ENCODE peak calls at places on chromosomes 12 and 14, in eight cellular contexts. One of them, this sample, is unnamed.

GRCh38 chr12:98559666-98560065 is 33.8 kb upstream of the SLC25A3 start:
- DNase-seq in stimulated activated CD8-positive, alpha-beta memory T cell treated with anti-CD3 and anti-CD28 coated beads, Interleukin-15, amount 100 ng/mL, for 48 hours: no peak
- DNase-seq in posterior vena cava: no peak
- DNase-seq in hypothalamus: no peak
- DNase-seq in H54: no peak
- DNase-seq in Caki2: no peak
- DNase-seq in stimulated activated naive CD8-positive, alpha-beta T cell treated with anti-CD3 and anti-CD28 coated beads, Interleukin-15, amount 100 ng/mL, for 72 hours: no peak
- DNase-seq in GM04504: no peak
- DNase-seq in this sample: no peak

GRCh38 chr12:108638141-108638823 is 4.6 kb upstream of the SELPLG start:
- DNase-seq in GM04504: no peak
- DNase-seq in hypothalamus: peak; percentile 74
- DNase-seq in posterior vena cava: no peak
- DNase-seq in stimulated activated CD8-positive, alpha-beta memory T cell treated with anti-CD3 and anti-CD28 coated beads, Interleukin-15, amount 100 ng/mL, for 48 hours: no peak
- DNase-seq in stimulated activated naive CD8-positive, alpha-beta T cell treated with anti-CD3 and anti-CD28 coated beads, Interleukin-15, amount 100 ng/mL, for 72 hours: no peak
- DNase-seq in Caki2: no peak
- DNase-seq in H54: no peak
- DNase-seq in this sample: peak; percentile 85

GRCh38 chr12:102956738-102957338 is 636 bp upstream of the ASCL1 start:
- DNase-seq in Caki2: no peak
- DNase-seq in posterior vena cava: no peak
- DNase-seq in stimulated activated CD8-positive, alpha-beta memory T cell treated with anti-CD3 and anti-CD28 coated beads, Interleukin-15, amount 100 ng/mL, for 48 hours: no peak
- DNase-seq in GM04504: no peak
- DNase-seq in H54: no peak
- DNase-seq in hypothalamus: no peak
- DNase-seq in stimulated activated naive CD8-positive, alpha-beta T cell treated with anti-CD3 and anti-CD28 coated beads, Interleukin-15, amount 100 ng/mL, for 72 hours: no peak
- DNase-seq in this sample: no peak

GRCh38 chr14:91417134-91417982 is at the start of gene CCDC88C:
- DNase-seq in GM04504: no peak
- DNase-seq in posterior vena cava: peak; percentile 85
- DNase-seq in stimulated activated CD8-positive, alpha-beta memory T cell treated with anti-CD3 and anti-CD28 coated beads, Interleukin-15, amount 100 ng/mL, for 48 hours: peak; percentile 57
- DNase-seq in hypothalamus: peak; percentile 26
- DNase-seq in Caki2: peak; percentile 49
- DNase-seq in H54: no peak
- DNase-seq in stimulated activated naive CD8-positive, alpha-beta T cell treated with anti-CD3 and anti-CD28 coated beads, Interleukin-15, amount 100 ng/mL, for 72 hours: peak; percentile 74
- DNase-seq in this sample: no peak

GRCh38 chr12:90013409-90013808 is 304.8 kb upstream of the ATP2B1 start:
- DNase-seq in GM04504: no peak
- DNase-seq in stimulated activated CD8-positive, alpha-beta memory T cell treated with anti-CD3 and anti-CD28 coated beads, Interleukin-15, amount 100 ng/mL, for 48 hours: no peak
- DNase-seq in hypothalamus: no peak
- DNase-seq in Caki2: no peak
- DNase-seq in H54: no peak
- DNase-seq in stimulated activated naive CD8-positive, alpha-beta T cell treated with anti-CD3 and anti-CD28 coated beads, Interleukin-15, amount 100 ng/mL, for 72 hours: no peak
- DNase-seq in posterior vena cava: no peak
- DNase-seq in this sample: no peak

GRCh38 chr14:64504310-64504896 is at the start of gene ZBTB1:
- DNase-seq in H54: peak; percentile 50
- DNase-seq in stimulated activated CD8-positive, alpha-beta memory T cell treated with anti-CD3 and anti-CD28 coated beads, Interleukin-15, amount 100 ng/mL, for 48 hours: peak; percentile 86
- DNase-seq in Caki2: peak; percentile 85
- DNase-seq in hypothalamus: peak; percentile 72
- DNase-seq in GM04504: peak; percentile 68
- DNase-seq in posterior vena cava: peak; percentile 96
- DNase-seq in stimulated activated naive CD8-positive, alpha-beta T cell treated with anti-CD3 and anti-CD28 coated beads, Interleukin-15, amount 100 ng/mL, for 72 hours: peak; percentile 94
- DNase-seq in this sample: peak; percentile 93

GRCh38 chr14:103889313-103890051 is 38.8 kb upstream of the TDRD9 start:
- DNase-seq in H54: peak; percentile 88
- DNase-seq in Caki2: peak; percentile 68
- DNase-seq in stimulated activated CD8-positive, alpha-beta memory T cell treated with anti-CD3 and anti-CD28 coated beads, Interleukin-15, amount 100 ng/mL, for 48 hours: no peak
- DNase-seq in posterior vena cava: no peak
- DNase-seq in GM04504: no peak
- DNase-seq in stimulated activated naive CD8-positive, alpha-beta T cell treated with anti-CD3 and anti-CD28 coated beads, Interleukin-15, amount 100 ng/mL, for 72 hours: no peak
- DNase-seq in hypothalamus: no peak
- DNase-seq in this sample: no peak

GRCh38 chr12:66901136-66901932 is 222.5 kb upstream of the GRIP1 start:
- DNase-seq in stimulated activated CD8-positive, alpha-beta memory T cell treated with anti-CD3 and anti-CD28 coated beads, Interleukin-15, amount 100 ng/mL, for 48 hours: no peak
- DNase-seq in GM04504: no peak
- DNase-seq in H54: no peak
- DNase-seq in hypothalamus: no peak
- DNase-seq in Caki2: no peak
- DNase-seq in posterior vena cava: no peak
- DNase-seq in stimulated activated naive CD8-positive, alpha-beta T cell treated with anti-CD3 and anti-CD28 coated beads, Interleukin-15, amount 100 ng/mL, for 72 hours: peak; percentile 11
- DNase-seq in this sample: no peak

GRCh38 chr12:52307836-52308806 is 13.1 kb downstream of the KRT83 start:
- DNase-seq in GM04504: no peak
- DNase-seq in Caki2: no peak
- DNase-seq in stimulated activated naive CD8-positive, alpha-beta T cell treated with anti-CD3 and anti-CD28 coated beads, Interleukin-15, amount 100 ng/mL, for 72 hours: peak; percentile 51
- DNase-seq in hypothalamus: peak; percentile 55
- DNase-seq in H54: no peak
- DNase-seq in posterior vena cava: peak; percentile 84
- DNase-seq in stimulated activated CD8-positive, alpha-beta memory T cell treated with anti-CD3 and anti-CD28 coated beads, Interleukin-15, amount 100 ng/mL, for 48 hours: peak; percentile 34
- DNase-seq in this sample: peak; percentile 60

GRCh38 chr12:110743571-110744093 is 941 bp upstream of the PPP1CC start:
- DNase-seq in posterior vena cava: no peak
- DNase-seq in GM04504: no peak
- DNase-seq in H54: no peak
- DNase-seq in Caki2: no peak
- DNase-seq in hypothalamus: no peak
- DNase-seq in stimulated activated CD8-positive, alpha-beta memory T cell treated with anti-CD3 and anti-CD28 coated beads, Interleukin-15, amount 100 ng/mL, for 48 hours: no peak
- DNase-seq in stimulated activated naive CD8-positive, alpha-beta T cell treated with anti-CD3 and anti-CD28 coated beads, Interleukin-15, amount 100 ng/mL, for 72 hours: no peak
- DNase-seq in this sample: peak; percentile 79

GRCh38 chr12:22481557-22482104 is 62.7 kb downstream of the C2CD5 start:
- DNase-seq in Caki2: no peak
- DNase-seq in posterior vena cava: no peak
- DNase-seq in GM04504: no peak
- DNase-seq in stimulated activated CD8-positive, alpha-beta memory T cell treated with anti-CD3 and anti-CD28 coated beads, Interleukin-15, amount 100 ng/mL, for 48 hours: no peak
- DNase-seq in stimulated activated naive CD8-positive, alpha-beta T cell treated with anti-CD3 and anti-CD28 coated beads, Interleukin-15, amount 100 ng/mL, for 72 hours: no peak
- DNase-seq in H54: no peak
- DNase-seq in hypothalamus: no peak
- DNase-seq in this sample: no peak

GRCh38 chr14:33903369-33903768 is 47.5 kb downstream of the EGLN3 start:
- DNase-seq in Caki2: no peak
- DNase-seq in H54: no peak
- DNase-seq in GM04504: no peak
- DNase-seq in hypothalamus: no peak
- DNase-seq in posterior vena cava: no peak
- DNase-seq in stimulated activated CD8-positive, alpha-beta memory T cell treated with anti-CD3 and anti-CD28 coated beads, Interleukin-15, amount 100 ng/mL, for 48 hours: no peak
- DNase-seq in stimulated activated naive CD8-positive, alpha-beta T cell treated with anti-CD3 and anti-CD28 coated beads, Interleukin-15, amount 100 ng/mL, for 72 hours: no peak
- DNase-seq in this sample: no peak

GRCh38 chr12:57731411-57732080 is 7.0 kb downstream of the AGAP2 start:
- DNase-seq in hypothalamus: no peak
- DNase-seq in posterior vena cava: no peak
- DNase-seq in H54: no peak
- DNase-seq in stimulated activated naive CD8-positive, alpha-beta T cell treated with anti-CD3 and anti-CD28 coated beads, Interleukin-15, amount 100 ng/mL, for 72 hours: no peak
- DNase-seq in Caki2: no peak
- DNase-seq in stimulated activated CD8-positive, alpha-beta memory T cell treated with anti-CD3 and anti-CD28 coated beads, Interleukin-15, amount 100 ng/mL, for 48 hours: no peak
- DNase-seq in GM04504: no peak
- DNase-seq in this sample: no peak

GRCh38 chr12:43807361-43807760 is 1.2 kb upstream of the TWF1 start:
- DNase-seq in Caki2: no peak
- DNase-seq in stimulated activated naive CD8-positive, alpha-beta T cell treated with anti-CD3 and anti-CD28 coated beads, Interleukin-15, amount 100 ng/mL, for 72 hours: no peak
- DNase-seq in GM04504: no peak
- DNase-seq in posterior vena cava: no peak
- DNase-seq in H54: no peak
- DNase-seq in stimulated activated CD8-positive, alpha-beta memory T cell treated with anti-CD3 and anti-CD28 coated beads, Interleukin-15, amount 100 ng/mL, for 48 hours: no peak
- DNase-seq in hypothalamus: no peak
- DNase-seq in this sample: no peak

GRCh38 chr12:18281941-18282340 is 20.6 kb downstream of the PIK3C2G start:
- DNase-seq in Caki2: no peak
- DNase-seq in stimulated activated CD8-positive, alpha-beta memory T cell treated with anti-CD3 and anti-CD28 coated beads, Interleukin-15, amount 100 ng/mL, for 48 hours: no peak
- DNase-seq in stimulated activated naive CD8-positive, alpha-beta T cell treated with anti-CD3 and anti-CD28 coated beads, Interleukin-15, amount 100 ng/mL, for 72 hours: no peak
- DNase-seq in H54: no peak
- DNase-seq in GM04504: no peak
- DNase-seq in posterior vena cava: no peak
- DNase-seq in hypothalamus: no peak
- DNase-seq in this sample: no peak

GRCh38 chr14:101499513-101499912 is 61.8 kb upstream of the DIO3 start:
- DNase-seq in hypothalamus: no peak
- DNase-seq in stimulated activated naive CD8-positive, alpha-beta T cell treated with anti-CD3 and anti-CD28 coated beads, Interleukin-15, amount 100 ng/mL, for 72 hours: no peak
- DNase-seq in Caki2: no peak
- DNase-seq in posterior vena cava: peak; percentile 64
- DNase-seq in stimulated activated CD8-positive, alpha-beta memory T cell treated with anti-CD3 and anti-CD28 coated beads, Interleukin-15, amount 100 ng/mL, for 48 hours: no peak
- DNase-seq in GM04504: no peak
- DNase-seq in H54: no peak
- DNase-seq in this sample: peak; percentile 50

GRCh38 chr12:123427036-123427769 is 9.3 kb downstream of the RILPL2 start:
- DNase-seq in stimulated activated naive CD8-positive, alpha-beta T cell treated with anti-CD3 and anti-CD28 coated beads, Interleukin-15, amount 100 ng/mL, for 72 hours: peak; percentile 31
- DNase-seq in GM04504: no peak
- DNase-seq in stimulated activated CD8-positive, alpha-beta memory T cell treated with anti-CD3 and anti-CD28 coated beads, Interleukin-15, amount 100 ng/mL, for 48 hours: no peak
- DNase-seq in hypothalamus: no peak
- DNase-seq in Caki2: no peak
- DNase-seq in H54: no peak
- DNase-seq in posterior vena cava: no peak
- DNase-seq in this sample: no peak

GRCh38 chr14:92906823-92907222 is 16.1 kb upstream of the CHGA start:
- DNase-seq in Caki2: no peak
- DNase-seq in stimulated activated CD8-positive, alpha-beta memory T cell treated with anti-CD3 and anti-CD28 coated beads, Interleukin-15, amount 100 ng/mL, for 48 hours: no peak
- DNase-seq in posterior vena cava: no peak
- DNase-seq in GM04504: no peak
- DNase-seq in H54: no peak
- DNase-seq in hypothalamus: no peak
- DNase-seq in stimulated activated naive CD8-positive, alpha-beta T cell treated with anti-CD3 and anti-CD28 coated beads, Interleukin-15, amount 100 ng/mL, for 72 hours: no peak
- DNase-seq in this sample: no peak

GRCh38 chr14:101231828-101232227 is 328.3 kb upstream of the RTL1 start:
- DNase-seq in posterior vena cava: peak; percentile 25
- DNase-seq in Caki2: no peak
- DNase-seq in stimulated activated naive CD8-positive, alpha-beta T cell treated with anti-CD3 and anti-CD28 coated beads, Interleukin-15, amount 100 ng/mL, for 72 hours: no peak
- DNase-seq in stimulated activated CD8-positive, alpha-beta memory T cell treated with anti-CD3 and anti-CD28 coated beads, Interleukin-15, amount 100 ng/mL, for 48 hours: no peak
- DNase-seq in H54: no peak
- DNase-seq in hypothalamus: no peak
- DNase-seq in GM04504: no peak
- DNase-seq in this sample: peak; percentile 22

GRCh38 chr14:79044894-79045624 is 874.9 kb downstream of the NRXN3 start:
- DNase-seq in H54: peak; percentile 11
- DNase-seq in GM04504: peak; percentile 71
- DNase-seq in Caki2: peak; percentile 46
- DNase-seq in posterior vena cava: no peak
- DNase-seq in hypothalamus: no peak
- DNase-seq in stimulated activated CD8-positive, alpha-beta memory T cell treated with anti-CD3 and anti-CD28 coated beads, Interleukin-15, amount 100 ng/mL, for 48 hours: no peak
- DNase-seq in stimulated activated naive CD8-positive, alpha-beta T cell treated with anti-CD3 and anti-CD28 coated beads, Interleukin-15, amount 100 ng/mL, for 72 hours: no peak
- DNase-seq in this sample: peak; percentile 70

GRCh38 chr12:7142057-7142644 is 12.0 kb downstream of the CLSTN3 start:
- DNase-seq in stimulated activated CD8-positive, alpha-beta memory T cell treated with anti-CD3 and anti-CD28 coated beads, Interleukin-15, amount 100 ng/mL, for 48 hours: peak; percentile 31
- DNase-seq in hypothalamus: no peak
- DNase-seq in posterior vena cava: peak; percentile 80
- DNase-seq in GM04504: no peak
- DNase-seq in H54: peak; percentile 59
- DNase-seq in stimulated activated naive CD8-positive, alpha-beta T cell treated with anti-CD3 and anti-CD28 coated beads, Interleukin-15, amount 100 ng/mL, for 72 hours: peak; percentile 50
- DNase-seq in Caki2: peak; percentile 14
- DNase-seq in this sample: no peak

GRCh38 chr12:64560395-64561301 is 49.6 kb upstream of the RASSF3 start:
- DNase-seq in stimulated activated CD8-positive, alpha-beta memory T cell treated with anti-CD3 and anti-CD28 coated beads, Interleukin-15, amount 100 ng/mL, for 48 hours: no peak
- DNase-seq in H54: peak; percentile 50
- DNase-seq in Caki2: peak; percentile 98
- DNase-seq in posterior vena cava: no peak
- DNase-seq in hypothalamus: no peak
- DNase-seq in stimulated activated naive CD8-positive, alpha-beta T cell treated with anti-CD3 and anti-CD28 coated beads, Interleukin-15, amount 100 ng/mL, for 72 hours: no peak
- DNase-seq in GM04504: peak; percentile 51
- DNase-seq in this sample: peak; percentile 21

GRCh38 chr12:89472508-89472907 is 52.1 kb downstream of the GALNT4 start:
- DNase-seq in stimulated activated naive CD8-positive, alpha-beta T cell treated with anti-CD3 and anti-CD28 coated beads, Interleukin-15, amount 100 ng/mL, for 72 hours: no peak
- DNase-seq in Caki2: no peak
- DNase-seq in posterior vena cava: no peak
- DNase-seq in GM04504: no peak
- DNase-seq in stimulated activated CD8-positive, alpha-beta memory T cell treated with anti-CD3 and anti-CD28 coated beads, Interleukin-15, amount 100 ng/mL, for 48 hours: no peak
- DNase-seq in hypothalamus: no peak
- DNase-seq in H54: no peak
- DNase-seq in this sample: no peak

GRCh38 chr12:109818900-109819500 is 14.2 kb downstream of the TRPV4 start:
- DNase-seq in Caki2: no peak
- DNase-seq in stimulated activated CD8-positive, alpha-beta memory T cell treated with anti-CD3 and anti-CD28 coated beads, Interleukin-15, amount 100 ng/mL, for 48 hours: no peak
- DNase-seq in posterior vena cava: no peak
- DNase-seq in GM04504: peak; percentile 73
- DNase-seq in stimulated activated naive CD8-positive, alpha-beta T cell treated with anti-CD3 and anti-CD28 coated beads, Interleukin-15, amount 100 ng/mL, for 72 hours: no peak
- DNase-seq in H54: peak; percentile 73
- DNase-seq in hypothalamus: no peak
- DNase-seq in this sample: no peak

This sample was measured in sigmoid colon.